ENCODE peak calls at places on chromosomes 5 and 9, in six cellular contexts. One of them, this sample, is unnamed.

GRCh38 chr9:104869801-104870200 is 58.2 kb downstream of the ABCA1 start:
- DNase-seq in GM12878: no peak
- DNase-seq in HCT116: no peak
- DNase-seq in HepG2: no peak
- DNase-seq in SK-N-SH: no peak
- DNase-seq in H1: no peak
- DNase-seq in this sample: no peak

GRCh38 chr5:156802501-156802900 is 47.6 kb upstream of the PPP1R2B start:
- DNase-seq in SK-N-SH: no peak
- DNase-seq in HCT116: no peak
- DNase-seq in H1: no peak
- DNase-seq in HepG2: no peak
- DNase-seq in GM12878: no peak
- DNase-seq in this sample: no peak

GRCh38 chr5:154562244-154562861 is 84.3 kb upstream of the HAND1 start:
- DNase-seq in SK-N-SH: no peak
- DNase-seq in GM12878: no peak
- DNase-seq in HepG2: no peak
- DNase-seq in H1: no peak
- DNase-seq in HCT116: no peak
- DNase-seq in this sample: no peak

GRCh38 chr9:85508616-85509015 is 233.1 kb downstream of the AGTPBP1 start:
- DNase-seq in GM12878: no peak
- DNase-seq in HepG2: peak
- DNase-seq in H1: no peak
- DNase-seq in SK-N-SH: no peak
- DNase-seq in HCT116: no peak
- DNase-seq in this sample: no peak

GRCh38 chr9:37229882-37230482 is 109.6 kb downstream of the ZCCHC7 start:
- DNase-seq in HepG2: no peak
- DNase-seq in HCT116: peak
- DNase-seq in H1: no peak
- DNase-seq in GM12878: no peak
- DNase-seq in SK-N-SH: no peak
- DNase-seq in this sample: no peak

GRCh38 chr9:105157178-105157583 is 87.3 kb upstream of the SLC44A1 start:
- DNase-seq in SK-N-SH: peak
- DNase-seq in GM12878: no peak
- DNase-seq in H1: no peak
- DNase-seq in HepG2: peak
- DNase-seq in HCT116: peak
- DNase-seq in this sample: peak

GRCh38 chr9:19133549-19134345 is 6.5 kb upstream of the PLIN2 start:
- DNase-seq in H1: no peak
- DNase-seq in SK-N-SH: no peak
- DNase-seq in HepG2: no peak
- DNase-seq in HCT116: no peak
- DNase-seq in GM12878: no peak
- DNase-seq in this sample: no peak

GRCh38 chr5:42397267-42397666 is 26.0 kb upstream of the GHR start:
- DNase-seq in H1: no peak
- DNase-seq in GM12878: no peak
- DNase-seq in SK-N-SH: no peak
- DNase-seq in HCT116: no peak
- DNase-seq in HepG2: no peak
- DNase-seq in this sample: no peak

GRCh38 chr9:137499416-137499815 is 40.3 kb upstream of the NSMF start:
- DNase-seq in H1: no peak
- DNase-seq in HCT116: no peak
- DNase-seq in SK-N-SH: no peak
- DNase-seq in GM12878: no peak
- DNase-seq in HepG2: no peak
- DNase-seq in this sample: no peak

GRCh38 chr5:158429564-158429963 is 570.6 kb upstream of the CLINT1 start:
- DNase-seq in SK-N-SH: no peak
- DNase-seq in GM12878: no peak
- DNase-seq in HCT116: no peak
- DNase-seq in H1: no peak
- DNase-seq in HepG2: no peak
- DNase-seq in this sample: no peak

GRCh38 chr9:121797056-121797455 is 145.6 kb downstream of the DAB2IP start:
- DNase-seq in HepG2: no peak
- DNase-seq in GM12878: no peak
- DNase-seq in SK-N-SH: no peak
- DNase-seq in HCT116: no peak
- DNase-seq in H1: no peak
- DNase-seq in this sample: no peak

GRCh38 chr5:80438739-80439138 is 30.9 kb downstream of the ZFYVE16 start:
- DNase-seq in GM12878: no peak
- DNase-seq in HepG2: no peak
- DNase-seq in SK-N-SH: no peak
- DNase-seq in HCT116: no peak
- DNase-seq in H1: no peak
- DNase-seq in this sample: no peak

GRCh38 chr5:83721878-83722779 is 1.5 kb upstream of the HAPLN1 start:
- DNase-seq in H1: peak
- DNase-seq in HepG2: peak
- DNase-seq in SK-N-SH: peak
- DNase-seq in HCT116: peak
- DNase-seq in GM12878: no peak
- DNase-seq in this sample: peak

GRCh38 chr5:108504974-108505373 is 123.1 kb upstream of the FBXL17 start:
- DNase-seq in GM12878: no peak
- DNase-seq in SK-N-SH: no peak
- DNase-seq in HepG2: no peak
- DNase-seq in H1: no peak
- DNase-seq in HCT116: no peak
- DNase-seq in this sample: no peak

GRCh38 chr9:696332-697090 is 145.0 kb upstream of the DMRT1 start:
- DNase-seq in SK-N-SH: no peak
- DNase-seq in H1: no peak
- DNase-seq in GM12878: no peak
- DNase-seq in HepG2: peak
- DNase-seq in HCT116: no peak
- DNase-seq in this sample: no peak

GRCh38 chr9:121735792-121736130 is 84.3 kb downstream of the DAB2IP start:
- DNase-seq in HepG2: no peak
- DNase-seq in SK-N-SH: no peak
- DNase-seq in GM12878: no peak
- DNase-seq in HCT116: no peak
- DNase-seq in H1: no peak
- DNase-seq in this sample: peak

GRCh38 chr9:107883496-107884120 is 394.0 kb upstream of the KLF4 start:
- DNase-seq in SK-N-SH: no peak
- DNase-seq in GM12878: no peak
- DNase-seq in H1: no peak
- DNase-seq in HCT116: no peak
- DNase-seq in HepG2: no peak
- DNase-seq in this sample: no peak

GRCh38 chr5:39526914-39527477 is 102.2 kb upstream of the DAB2 start:
- DNase-seq in HCT116: no peak
- DNase-seq in SK-N-SH: no peak
- DNase-seq in HepG2: peak
- DNase-seq in H1: no peak
- DNase-seq in GM12878: no peak
- DNase-seq in this sample: no peak

GRCh38 chr9:8924529-8924928 is 1125.0 kb upstream of the DMAC1 start:
- DNase-seq in GM12878: no peak
- DNase-seq in SK-N-SH: no peak
- DNase-seq in HepG2: no peak
- DNase-seq in HCT116: no peak
- DNase-seq in H1: no peak
- DNase-seq in this sample: no peak

GRCh38 chr9:136010615-136011341 is 49.6 kb upstream of the UBAC1 start:
- DNase-seq in H1: no peak
- DNase-seq in HCT116: no peak
- DNase-seq in GM12878: no peak
- DNase-seq in HepG2: no peak
- DNase-seq in SK-N-SH: no peak
- DNase-seq in this sample: no peak

GRCh38 chr9:97237951-97238851 is 69.3 kb upstream of the CCDC180 start:
- DNase-seq in HCT116: peak
- DNase-seq in HepG2: peak
- DNase-seq in GM12878: no peak
- DNase-seq in SK-N-SH: peak
- DNase-seq in H1: peak
- DNase-seq in this sample: peak

GRCh38 chr9:132749316-132749715 is 79.1 kb downstream of the GTF3C4 start:
- DNase-seq in HCT116: no peak
- DNase-seq in H1: no peak
- DNase-seq in HepG2: no peak
- DNase-seq in GM12878: no peak
- DNase-seq in SK-N-SH: no peak
- DNase-seq in this sample: no peak

GRCh38 chr9:69139596-69139995 is 34.5 kb upstream of the TJP2 start:
- DNase-seq in HCT116: no peak
- DNase-seq in HepG2: no peak
- DNase-seq in SK-N-SH: no peak
- DNase-seq in H1: peak
- DNase-seq in GM12878: no peak
- DNase-seq in this sample: no peak

GRCh38 chr9:98017306-98017705 is 34.2 kb downstream of the ANP32B start:
- DNase-seq in HCT116: no peak
- DNase-seq in H1: no peak
- DNase-seq in HepG2: no peak
- DNase-seq in SK-N-SH: no peak
- DNase-seq in GM12878: no peak
- DNase-seq in this sample: no peak

GRCh38 chr5:68369436-68370125 is 154.0 kb downstream of the PIK3R1 start:
- DNase-seq in H1: no peak
- DNase-seq in HCT116: no peak
- DNase-seq in GM12878: peak
- DNase-seq in HepG2: no peak
- DNase-seq in SK-N-SH: no peak
- DNase-seq in this sample: no peak
- TF ChIP-seq JUND in H1: no peak
- TF ChIP-seq JUND in HCT116: no peak
- TF ChIP-seq JUND in GM12878: no peak
- TF ChIP-seq JUND in HepG2: no peak
- TF ChIP-seq JUND in SK-N-SH: no peak
- TF ChIP-seq JUND in this sample: no peak

GRCh38 chr5:57133574-57133973 is 40.3 kb upstream of the GPBP1 start:
- DNase-seq in H1: no peak
- DNase-seq in SK-N-SH: no peak
- DNase-seq in GM12878: no peak
- DNase-seq in HepG2: no peak
- DNase-seq in HCT116: no peak
- DNase-seq in this sample: no peak
- TF ChIP-seq JUND in H1: no peak
- TF ChIP-seq JUND in SK-N-SH: no peak
- TF ChIP-seq JUND in GM12878: no peak
- TF ChIP-seq JUND in HepG2: no peak
- TF ChIP-seq JUND in HCT116: no peak
- TF ChIP-seq JUND in this sample: no peak

GRCh38 chr5:10662661-10663245 is 98.3 kb downstream of the DAP start:
- DNase-seq in H1: no peak
- DNase-seq in HCT116: no peak
- DNase-seq in GM12878: no peak
- DNase-seq in HepG2: no peak
- DNase-seq in SK-N-SH: no peak
- DNase-seq in this sample: no peak

GRCh38 chr5:10661401-10661800 is 97.5 kb downstream of the ANKRD33B start:
- DNase-seq in HCT116: no peak
- DNase-seq in HepG2: no peak
- DNase-seq in GM12878: no peak
- DNase-seq in H1: no peak
- DNase-seq in SK-N-SH: no peak
- DNase-seq in this sample: no peak

GRCh38 chr5:10665799-10666198 is 95.2 kb downstream of the DAP start:
- DNase-seq in GM12878: no peak
- DNase-seq in H1: no peak
- DNase-seq in HCT116: no peak
- DNase-seq in HepG2: no peak
- DNase-seq in SK-N-SH: no peak
- DNase-seq in this sample: no peak

GRCh38 chr5:10662083-10662482 is 98.2 kb downstream of the ANKRD33B start:
- DNase-seq in HCT116: no peak
- DNase-seq in SK-N-SH: peak
- DNase-seq in HepG2: no peak
- DNase-seq in H1: no peak
- DNase-seq in GM12878: no peak
- DNase-seq in this sample: no peak

GRCh38 chr5:10663531-10664183 is 97.4 kb downstream of the DAP start:
- DNase-seq in GM12878: no peak
- DNase-seq in HepG2: peak
- DNase-seq in H1: no peak
- DNase-seq in HCT116: no peak
- DNase-seq in SK-N-SH: peak
- DNase-seq in this sample: no peak
- TF ChIP-seq JUND in GM12878: no peak
- TF ChIP-seq JUND in HepG2: peak
- TF ChIP-seq JUND in H1: peak
- TF ChIP-seq JUND in HCT116: no peak
- TF ChIP-seq JUND in SK-N-SH: peak
- TF ChIP-seq JUND in this sample: no peak

GRCh38 chr5:10511741-10512640 is 51.9 kb upstream of the ANKRD33B start:
- DNase-seq in GM12878: no peak
- DNase-seq in SK-N-SH: no peak
- DNase-seq in HCT116: no peak
- DNase-seq in H1: no peak
- DNase-seq in HepG2: no peak
- DNase-seq in this sample: no peak
- TF ChIP-seq JUND in GM12878: no peak
- TF ChIP-seq JUND in SK-N-SH: no peak
- TF ChIP-seq JUND in HCT116: no peak
- TF ChIP-seq JUND in H1: no peak
- TF ChIP-seq JUND in HepG2: no peak
- TF ChIP-seq JUND in this sample: no peak

GRCh38 chr9:16238730-16239129 is 631.7 kb downstream of the BNC2 start:
- DNase-seq in HepG2: no peak
- DNase-seq in H1: no peak
- DNase-seq in HCT116: no peak
- DNase-seq in GM12878: no peak
- DNase-seq in SK-N-SH: no peak
- DNase-seq in this sample: no peak

GRCh38 chr9:16236882-16237281 is 633.6 kb downstream of the BNC2 start:
- DNase-seq in HCT116: no peak
- DNase-seq in H1: no peak
- DNase-seq in HepG2: no peak
- DNase-seq in GM12878: no peak
- DNase-seq in SK-N-SH: no peak
- DNase-seq in this sample: no peak

GRCh38 chr9:16230731-16231130 is 639.7 kb downstream of the BNC2 start:
- DNase-seq in H1: no peak
- DNase-seq in HCT116: no peak
- DNase-seq in HepG2: no peak
- DNase-seq in GM12878: no peak
- DNase-seq in SK-N-SH: no peak
- DNase-seq in this sample: no peak

GRCh38 chr9:16241231-16241630 is 629.2 kb downstream of the BNC2 start:
- DNase-seq in HepG2: no peak
- DNase-seq in HCT116: no peak
- DNase-seq in SK-N-SH: no peak
- DNase-seq in H1: no peak
- DNase-seq in GM12878: no peak
- DNase-seq in this sample: no peak

DNA sequence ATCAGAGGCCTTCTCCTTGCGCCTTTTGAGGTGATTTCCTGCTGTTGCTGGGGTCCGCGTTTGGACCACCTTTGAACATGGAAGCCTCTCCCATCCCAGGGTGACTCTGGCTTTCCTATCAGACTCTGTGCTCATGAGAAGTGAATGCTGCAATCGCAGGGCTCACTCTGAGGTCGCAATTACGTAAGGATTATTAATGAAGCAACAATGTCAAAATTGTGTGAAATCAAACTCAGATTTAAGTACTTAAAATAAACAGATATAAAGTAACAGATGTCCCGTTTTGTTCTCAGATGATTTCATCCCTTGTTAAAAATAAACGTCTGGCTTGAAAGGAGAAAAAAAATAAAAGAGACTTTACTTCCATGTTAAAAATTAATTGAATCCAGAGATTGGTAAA is 634.1 kb downstream of the BNC2 start:
- DNase-seq in SK-N-SH: no peak
- DNase-seq in HCT116: no peak
- DNase-seq in H1: no peak
- DNase-seq in HepG2: no peak
- DNase-seq in GM12878: no peak
- DNase-seq in this sample: no peak
- TF ChIP-seq JUND in SK-N-SH: no peak
- TF ChIP-seq JUND in HCT116: no peak
- TF ChIP-seq JUND in H1: no peak
- TF ChIP-seq JUND in HepG2: no peak
- TF ChIP-seq JUND in GM12878: no peak
- TF ChIP-seq JUND in this sample: no peak

This sample was measured in T47D.